ENCODE peak calls at places on chromosome 21, in five cellular contexts. One of them, this sample, is unnamed.
A peak's percentile ranks its signal among the peaks of the same experiment; 100 is the strongest.

GRCh38 chr21:41713495-41714281 is 53.2 kb downstream of the RIPK4 start:
- DNase-seq in activated T-cell treated with anti-CD3 and anti-CD28 coated beads for 4 hours: no peak
- DNase-seq in GM04504: no peak
- DNase-seq in CD4-positive, CD25-positive, alpha-beta regulatory T cell: no peak
- DNase-seq in HT1080: no peak
- DNase-seq in this sample: no peak

GRCh38 chr21:43306911-43307676 is 119.8 kb downstream of the SIK1 start:
- DNase-seq in HT1080: peak; percentile 92
- DNase-seq in GM04504: no peak
- DNase-seq in activated T-cell treated with anti-CD3 and anti-CD28 coated beads for 4 hours: no peak
- DNase-seq in CD4-positive, CD25-positive, alpha-beta regulatory T cell: no peak
- DNase-seq in this sample: no peak

GRCh38 chr21:14538477-14538876 is 7.6 kb downstream of the SAMSN1 start:
- DNase-seq in HT1080: no peak
- DNase-seq in activated T-cell treated with anti-CD3 and anti-CD28 coated beads for 4 hours: no peak
- DNase-seq in CD4-positive, CD25-positive, alpha-beta regulatory T cell: no peak
- DNase-seq in GM04504: no peak
- DNase-seq in this sample: no peak

GRCh38 chr21:46079357-46080170 is 18.3 kb upstream of the COL6A2 start:
- DNase-seq in HT1080: peak; percentile 34
- DNase-seq in CD4-positive, CD25-positive, alpha-beta regulatory T cell: no peak
- DNase-seq in GM04504: peak; percentile 93
- DNase-seq in activated T-cell treated with anti-CD3 and anti-CD28 coated beads for 4 hours: no peak
- DNase-seq in this sample: no peak

GRCh38 chr21:45001134-45002095 is 61.6 kb downstream of the SLX9 start:
- DNase-seq in activated T-cell treated with anti-CD3 and anti-CD28 coated beads for 4 hours: no peak
- DNase-seq in GM04504: peak; percentile 67
- DNase-seq in CD4-positive, CD25-positive, alpha-beta regulatory T cell: no peak
- DNase-seq in HT1080: peak; percentile 72
- DNase-seq in this sample: no peak

GRCh38 chr21:34011660-34012059 is 61.7 kb upstream of the MRPS6 start:
- DNase-seq in activated T-cell treated with anti-CD3 and anti-CD28 coated beads for 4 hours: no peak
- DNase-seq in HT1080: no peak
- DNase-seq in CD4-positive, CD25-positive, alpha-beta regulatory T cell: no peak
- DNase-seq in GM04504: no peak
- DNase-seq in this sample: no peak

GRCh38 chr21:36589352-36589971 is 109.5 kb upstream of the SIM2 start:
- DNase-seq in HT1080: peak; percentile 18
- DNase-seq in GM04504: peak; percentile 50
- DNase-seq in CD4-positive, CD25-positive, alpha-beta regulatory T cell: no peak
- DNase-seq in activated T-cell treated with anti-CD3 and anti-CD28 coated beads for 4 hours: no peak
- DNase-seq in this sample: no peak

GRCh38 chr21:45397381-45397780 is 7.6 kb upstream of the COL18A1 start:
- DNase-seq in activated T-cell treated with anti-CD3 and anti-CD28 coated beads for 4 hours: no peak
- DNase-seq in CD4-positive, CD25-positive, alpha-beta regulatory T cell: no peak
- DNase-seq in GM04504: no peak
- DNase-seq in HT1080: no peak
- DNase-seq in this sample: no peak

GRCh38 chr21:14977814-14978213 is 87.0 kb downstream of the NRIP1 start:
- DNase-seq in GM04504: no peak
- DNase-seq in HT1080: no peak
- DNase-seq in activated T-cell treated with anti-CD3 and anti-CD28 coated beads for 4 hours: no peak
- DNase-seq in CD4-positive, CD25-positive, alpha-beta regulatory T cell: no peak
- DNase-seq in this sample: no peak

GRCh38 chr21:37060296-37060695 is 12.6 kb downstream of the PIGP start:
- DNase-seq in activated T-cell treated with anti-CD3 and anti-CD28 coated beads for 4 hours: no peak
- DNase-seq in HT1080: peak; percentile 97
- DNase-seq in CD4-positive, CD25-positive, alpha-beta regulatory T cell: no peak
- DNase-seq in GM04504: peak; percentile 89
- DNase-seq in this sample: no peak

GRCh38 chr21:17482928-17483327 is 29.9 kb upstream of the CXADR start:
- DNase-seq in CD4-positive, CD25-positive, alpha-beta regulatory T cell: no peak
- DNase-seq in HT1080: no peak
- DNase-seq in activated T-cell treated with anti-CD3 and anti-CD28 coated beads for 4 hours: no peak
- DNase-seq in GM04504: no peak
- DNase-seq in this sample: no peak

GRCh38 chr21:46038871-46039397 is 57.4 kb downstream of the COL6A1 start:
- DNase-seq in activated T-cell treated with anti-CD3 and anti-CD28 coated beads for 4 hours: no peak
- DNase-seq in HT1080: peak; percentile 86
- DNase-seq in CD4-positive, CD25-positive, alpha-beta regulatory T cell: no peak
- DNase-seq in GM04504: no peak
- DNase-seq in this sample: no peak

GRCh38 chr21:41766051-41766882 is 585 bp downstream of the RIPK4 start:
- DNase-seq in CD4-positive, CD25-positive, alpha-beta regulatory T cell: no peak
- DNase-seq in GM04504: no peak
- DNase-seq in HT1080: no peak
- DNase-seq in activated T-cell treated with anti-CD3 and anti-CD28 coated beads for 4 hours: no peak
- DNase-seq in this sample: no peak

GRCh38 chr21:33976082-33976979 is 60.7 kb upstream of the ATP5PO start:
- DNase-seq in activated T-cell treated with anti-CD3 and anti-CD28 coated beads for 4 hours: peak; percentile 48
- DNase-seq in HT1080: peak; percentile 97
- DNase-seq in GM04504: peak; percentile 91
- DNase-seq in CD4-positive, CD25-positive, alpha-beta regulatory T cell: peak; percentile 36
- DNase-seq in this sample: peak; percentile 48

GRCh38 chr21:28392436-28392835 is 600.2 kb downstream of the LTN1 start:
- DNase-seq in activated T-cell treated with anti-CD3 and anti-CD28 coated beads for 4 hours: no peak
- DNase-seq in HT1080: no peak
- DNase-seq in CD4-positive, CD25-positive, alpha-beta regulatory T cell: no peak
- DNase-seq in GM04504: no peak
- DNase-seq in this sample: no peak

GRCh38 chr21:20997633-20998455 is at the start of gene NCAM2:
- DNase-seq in activated T-cell treated with anti-CD3 and anti-CD28 coated beads for 4 hours: peak; percentile 36
- DNase-seq in HT1080: no peak
- DNase-seq in CD4-positive, CD25-positive, alpha-beta regulatory T cell: peak; percentile 3
- DNase-seq in GM04504: peak; percentile 24
- DNase-seq in this sample: no peak

GRCh38 chr21:42632771-42633690 is 20.4 kb upstream of the PDE9A start:
- DNase-seq in GM04504: no peak
- DNase-seq in HT1080: no peak
- DNase-seq in CD4-positive, CD25-positive, alpha-beta regulatory T cell: no peak
- DNase-seq in activated T-cell treated with anti-CD3 and anti-CD28 coated beads for 4 hours: no peak
- DNase-seq in this sample: no peak

GRCh38 chr21:37208056-37208705 is 59.0 kb downstream of the VPS26C start:
- DNase-seq in HT1080: no peak
- DNase-seq in activated T-cell treated with anti-CD3 and anti-CD28 coated beads for 4 hours: no peak
- DNase-seq in GM04504: no peak
- DNase-seq in CD4-positive, CD25-positive, alpha-beta regulatory T cell: no peak
- DNase-seq in this sample: peak; percentile 60

GRCh38 chr21:43777953-43778352 is 1.8 kb upstream of the CSTB start:
- DNase-seq in HT1080: no peak
- DNase-seq in GM04504: no peak
- DNase-seq in activated T-cell treated with anti-CD3 and anti-CD28 coated beads for 4 hours: no peak
- DNase-seq in CD4-positive, CD25-positive, alpha-beta regulatory T cell: no peak
- DNase-seq in this sample: no peak

GRCh38 chr21:35048706-35049617 is at the start of gene RUNX1:
- DNase-seq in CD4-positive, CD25-positive, alpha-beta regulatory T cell: peak; percentile 72
- DNase-seq in activated T-cell treated with anti-CD3 and anti-CD28 coated beads for 4 hours: peak; percentile 61
- DNase-seq in HT1080: peak; percentile 99
- DNase-seq in GM04504: no peak
- DNase-seq in this sample: peak; percentile 100

GRCh38 chr21:44703731-44704635 is 7.0 kb downstream of the KRTAP10-12 start:
- DNase-seq in GM04504: no peak
- DNase-seq in HT1080: no peak
- DNase-seq in CD4-positive, CD25-positive, alpha-beta regulatory T cell: no peak
- DNase-seq in activated T-cell treated with anti-CD3 and anti-CD28 coated beads for 4 hours: no peak
- DNase-seq in this sample: no peak

GRCh38 chr21:32768530-32768929 is 3.0 kb downstream of the PAXBP1 start:
- DNase-seq in GM04504: no peak
- DNase-seq in activated T-cell treated with anti-CD3 and anti-CD28 coated beads for 4 hours: no peak
- DNase-seq in CD4-positive, CD25-positive, alpha-beta regulatory T cell: no peak
- DNase-seq in HT1080: no peak
- DNase-seq in this sample: no peak